ENCODE peak calls at places on chromosomes 7 and 10, in seven cellular contexts. M is choroid plexus epithelial cell, T is uterus, U is PC-9, H is A549, R is stomach, O is upper lobe of left lung. B is an unnamed sample.

GRCh38 chr7:102223175-102223574 is 63.5 kb upstream of the SH2B2 start:
- DNase-seq in M (no peak), T (no peak), U (no peak), H (no peak), R (no peak), O (no peak), B (no peak)

GRCh38 chr7:107538001-107538400 is 25.7 kb downstream of the COG5 start:
- DNase-seq in M (no peak), T (no peak), U (no peak), H (no peak), R (peak), O (no peak), B (no peak)

GRCh38 chr10:86330778-86331763 is 35.5 kb downstream of the GRID1 start:
- DNase-seq in M (no peak), T (no peak), U (no peak), H (no peak), R (no peak), O (no peak), B (no peak)

GRCh38 chr10:131972474-131973071 is 9.2 kb downstream of the BNIP3 start:
- DNase-seq in M (peak), T (peak), U (no peak), H (no peak), R (no peak), O (no peak), B (peak)

GRCh38 chr7:15508258-15508657 is 53.6 kb downstream of the AGMO start:
- DNase-seq in M (peak), T (no peak), U (no peak), H (no peak), R (no peak), O (no peak), B (no peak)

GRCh38 chr7:21946228-21946709 is 570 bp upstream of the CDCA7L start:
- DNase-seq in M (no peak), T (no peak), U (peak), H (no peak), R (no peak), O (peak), B (no peak)

GRCh38 chr10:5073659-5074058 is 20.6 kb upstream of the AKR1C3 start:
- DNase-seq in M (no peak), T (no peak), U (no peak), H (no peak), R (no peak), O (no peak), B (no peak)

GRCh38 chr7:139358541-139359365 is 941 bp upstream of the LUC7L2 start:
- DNase-seq in M (peak), T (peak), U (peak), H (peak), R (no peak), O (no peak), B (no peak)

GRCh38 chr7:149764481-149765398 is 8.6 kb downstream of the ZNF467 start:
- DNase-seq in M (no peak), T (no peak), U (no peak), H (no peak), R (no peak), O (no peak), B (no peak)

GRCh38 chr10:124152781-124153600 is 59.6 kb upstream of the CHST15 start:
- DNase-seq in M (peak), T (no peak), U (peak), H (peak), R (peak), O (peak), B (peak)

GRCh38 chr10:120457431-120458172 is 575 bp downstream of the PLPP4 start:
- DNase-seq in M (no peak), T (no peak), U (no peak), H (no peak), R (no peak), O (no peak), B (no peak)

GRCh38 chr10:128530301-128530700 is 404.1 kb upstream of the MKI67 start:
- DNase-seq in M (peak), T (no peak), U (no peak), H (peak), R (no peak), O (no peak), B (no peak)

GRCh38 chr10:94383515-94383914 is 18.8 kb upstream of the TBC1D12 start:
- DNase-seq in M (no peak), T (no peak), U (no peak), H (no peak), R (no peak), O (no peak), B (no peak)

GRCh38 chr7:37342665-37343471 is 105.8 kb downstream of the ELMO1 start:
- DNase-seq in M (no peak), T (no peak), U (no peak), H (no peak), R (peak), O (peak), B (no peak)

GRCh38 chr7:44286182-44286617 is 39.2 kb downstream of the CAMK2B start:
- DNase-seq in M (no peak), T (peak), U (no peak), H (no peak), R (peak), O (peak), B (no peak)

GRCh38 chr10:24694086-24694485 is 29.6 kb downstream of the ARHGAP21 start:
- DNase-seq in M (no peak), T (no peak), U (no peak), H (no peak), R (no peak), O (no peak), B (no peak)

GRCh38 chr7:40211291-40212003 is 76.6 kb downstream of the SUGCT start:
- DNase-seq in M (peak), T (no peak), U (peak), H (no peak), R (no peak), O (no peak), B (no peak)

GRCh38 chr7:40213291-40213690 is 78.5 kb downstream of the SUGCT start:
- DNase-seq in M (no peak), T (no peak), U (no peak), H (no peak), R (no peak), O (no peak), B (no peak)

GRCh38 chr7:40213856-40214255 is 79.1 kb downstream of the SUGCT start:
- DNase-seq in M (peak), T (no peak), U (no peak), H (no peak), R (no peak), O (no peak), B (no peak)
- H3K4me3 ChIP-seq in M (no peak), T (no peak), U (no peak), H (no peak), R (no peak), O (no peak), B (no peak)

DNA sequence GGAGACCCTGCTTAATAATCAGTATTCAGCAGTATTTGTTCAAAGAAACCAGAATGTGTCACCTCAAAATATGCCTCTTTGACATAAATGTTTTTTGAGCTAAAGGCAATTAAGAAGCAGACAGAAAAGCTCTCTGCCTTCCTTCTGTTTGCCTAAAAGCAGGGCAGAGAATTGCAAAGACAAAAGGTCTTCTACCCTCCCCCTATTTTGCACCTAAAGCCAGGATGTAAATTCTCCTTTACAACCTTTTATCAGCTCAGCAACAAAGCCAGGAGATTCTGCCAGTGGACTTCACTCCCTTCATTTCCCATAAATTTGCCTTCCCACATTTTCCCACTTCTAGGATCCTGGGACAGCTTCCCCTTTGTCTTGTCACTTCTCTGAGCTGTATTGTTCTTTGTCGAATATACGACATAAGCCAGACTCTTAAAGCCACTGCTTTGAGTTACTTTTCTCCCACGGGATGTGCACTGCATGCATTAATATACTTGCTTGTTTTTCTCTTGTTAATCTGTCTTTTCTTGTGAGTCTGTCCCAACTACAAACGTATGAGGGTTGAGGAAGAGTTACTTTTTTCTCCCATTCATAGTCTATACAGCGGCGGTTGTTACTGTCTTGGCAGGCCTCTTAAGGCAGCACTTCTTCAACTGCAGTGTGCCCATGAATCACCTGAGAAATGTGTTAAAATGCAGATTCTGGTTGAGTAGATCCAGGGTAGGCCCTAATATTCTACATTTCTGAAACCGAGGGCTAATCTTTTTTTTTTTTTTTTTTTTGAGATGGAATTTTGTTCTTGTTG is 48.2 kb downstream of the ST8SIA6 start:
- DNase-seq in M (no peak), T (no peak), U (no peak), H (no peak), R (no peak), O (no peak), B (no peak)
- H3K4me3 ChIP-seq in M (no peak), T (no peak), U (no peak), H (no peak), R (no peak), O (no peak), B (no peak)

GRCh38 chr10:324593-324992 is 189.3 kb downstream of the ZMYND11 start:
- DNase-seq in M (no peak), T (no peak), U (no peak), H (no peak), R (no peak), O (no peak), B (no peak)

GRCh38 chr10:326350-326749 is 191.1 kb downstream of the ZMYND11 start:
- DNase-seq in M (no peak), T (no peak), U (no peak), H (no peak), R (no peak), O (no peak), B (no peak)

GRCh38 chr10:325282-325681 is 190.0 kb downstream of the ZMYND11 start:
- DNase-seq in M (no peak), T (no peak), U (no peak), H (no peak), R (no peak), O (no peak), B (no peak)

GRCh38 chr10:320787-321186 is 185.5 kb downstream of the ZMYND11 start:
- DNase-seq in M (no peak), T (no peak), U (no peak), H (no peak), R (no peak), O (no peak), B (no peak)

GRCh38 chr10:323651-324293 is 188.5 kb downstream of the ZMYND11 start:
- DNase-seq in M (peak), T (peak), U (peak), H (peak), R (peak), O (peak), B (peak)
- H3K4me3 ChIP-seq in M (peak), T (no peak), U (no peak), H (no peak), R (no peak), O (peak), B (no peak)

GRCh38 chr10:89295597-89295996 is 6.2 kb upstream of the IFIT2 start:
- DNase-seq in M (peak), T (no peak), U (peak), H (no peak), R (no peak), O (no peak), B (no peak)
- H3K4me3 ChIP-seq in M (no peak), T (no peak), U (no peak), H (no peak), R (no peak), O (no peak), B (no peak)

GRCh38 chr10:78383378-78383777 is 349.7 kb downstream of the RPS24 start:
- DNase-seq in M (no peak), T (no peak), U (no peak), H (no peak), R (no peak), O (no peak), B (no peak)
- H3K4me3 ChIP-seq in M (no peak), T (no peak), U (no peak), H (no peak), R (no peak), O (no peak), B (no peak)

DNA sequence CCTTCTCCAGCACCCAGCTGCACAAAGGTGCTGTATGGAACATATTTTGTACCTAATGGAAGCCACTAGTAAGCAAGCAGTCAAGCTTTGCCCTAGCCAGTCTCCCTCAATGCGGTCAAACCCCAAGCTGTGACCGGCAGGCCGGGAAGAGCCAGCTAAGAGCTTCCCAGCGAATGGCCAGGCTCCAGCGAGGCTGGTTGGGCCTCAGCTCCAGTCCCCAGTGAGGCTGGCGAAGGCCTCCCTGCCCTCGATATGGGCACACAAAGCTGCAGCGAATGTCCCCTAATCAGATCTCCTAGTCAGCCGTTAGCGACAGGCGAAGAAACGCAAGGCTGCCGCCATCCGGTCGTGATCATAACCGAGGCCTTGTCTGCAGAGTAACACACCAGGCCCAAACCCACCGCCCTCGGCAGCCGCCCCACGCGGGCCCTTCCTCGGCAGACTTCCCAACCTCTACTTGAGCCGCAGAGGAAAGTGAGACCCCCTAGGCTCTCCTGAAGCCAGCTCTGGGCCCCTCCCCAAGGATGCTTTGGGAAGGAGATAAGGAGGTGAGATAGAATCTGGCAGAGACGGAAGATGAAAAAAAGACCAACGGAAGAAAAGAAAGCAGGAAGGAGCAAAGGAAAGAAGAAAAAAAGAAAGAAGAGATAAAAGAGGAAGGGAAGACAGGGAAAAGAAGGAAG is 3.1 kb upstream of the HOXA9 start:
- DNase-seq in M (no peak), T (peak), U (no peak), H (no peak), R (no peak), O (no peak), B (no peak)
- H3K4me3 ChIP-seq in M (no peak), T (peak), U (peak), H (no peak), R (no peak), O (no peak), B (no peak)